ENCODE peak calls at places on chromosomes 12 and 14, in six cellular contexts. One of them, this sample, is unnamed.

GRCh38 chr12:38138225-38139221 is 178.1 kb upstream of the ALG10B start:
- ATAC-seq in A549: peak
- ATAC-seq in right cardiac atrium: peak
- ATAC-seq in PC-3: peak
- ATAC-seq in HCT116: peak
- ATAC-seq in body of pancreas: peak
- ATAC-seq in this sample: peak

GRCh38 chr12:25725874-25726273 is 172.8 kb upstream of the LMNTD1 start:
- ATAC-seq in A549: no peak
- ATAC-seq in right cardiac atrium: peak
- ATAC-seq in PC-3: no peak
- ATAC-seq in HCT116: no peak
- ATAC-seq in body of pancreas: no peak
- ATAC-seq in this sample: peak

GRCh38 chr12:31524791-31525495 is 66.0 kb downstream of the DENND5B start:
- ATAC-seq in A549: no peak
- ATAC-seq in right cardiac atrium: no peak
- ATAC-seq in PC-3: peak
- ATAC-seq in HCT116: no peak
- ATAC-seq in body of pancreas: no peak
- ATAC-seq in this sample: no peak

GRCh38 chr14:93056840-93057585 is 58.7 kb downstream of the ITPK1 start:
- ATAC-seq in A549: peak
- ATAC-seq in right cardiac atrium: no peak
- ATAC-seq in PC-3: peak
- ATAC-seq in HCT116: no peak
- ATAC-seq in body of pancreas: peak
- ATAC-seq in this sample: peak

GRCh38 chr12:102535306-102535705 is 54.9 kb upstream of the IGF1 start:
- ATAC-seq in A549: no peak
- ATAC-seq in right cardiac atrium: no peak
- ATAC-seq in PC-3: no peak
- ATAC-seq in HCT116: no peak
- ATAC-seq in body of pancreas: no peak
- ATAC-seq in this sample: no peak

GRCh38 chr12:31298510-31298904 is 27.4 kb downstream of the SINHCAF start:
- ATAC-seq in A549: no peak
- ATAC-seq in right cardiac atrium: no peak
- ATAC-seq in PC-3: no peak
- ATAC-seq in HCT116: no peak
- ATAC-seq in body of pancreas: no peak
- ATAC-seq in this sample: no peak

GRCh38 chr14:47710581-47710980 is 35.2 kb upstream of the MDGA2 start:
- ATAC-seq in A549: no peak
- ATAC-seq in right cardiac atrium: no peak
- ATAC-seq in PC-3: peak
- ATAC-seq in HCT116: no peak
- ATAC-seq in body of pancreas: no peak
- ATAC-seq in this sample: no peak

GRCh38 chr14:32012062-32012461 is 65.0 kb upstream of the ARHGAP5 start:
- ATAC-seq in A549: no peak
- ATAC-seq in right cardiac atrium: no peak
- ATAC-seq in PC-3: peak
- ATAC-seq in HCT116: no peak
- ATAC-seq in body of pancreas: no peak
- ATAC-seq in this sample: no peak

GRCh38 chr12:3897400-3897910 is 24.3 kb upstream of the PARP11 start:
- ATAC-seq in A549: no peak
- ATAC-seq in right cardiac atrium: no peak
- ATAC-seq in PC-3: no peak
- ATAC-seq in HCT116: no peak
- ATAC-seq in body of pancreas: no peak
- ATAC-seq in this sample: no peak
- H3K4me3 ChIP-seq in A549: no peak
- H3K4me3 ChIP-seq in right cardiac atrium: no peak
- H3K4me3 ChIP-seq in PC-3: no peak
- H3K4me3 ChIP-seq in HCT116: no peak
- H3K4me3 ChIP-seq in body of pancreas: no peak
- H3K4me3 ChIP-seq in this sample: no peak

GRCh38 chr14:73762375-73762822 is 48.2 kb upstream of the PNMA1 start:
- ATAC-seq in A549: no peak
- ATAC-seq in right cardiac atrium: no peak
- ATAC-seq in PC-3: no peak
- ATAC-seq in HCT116: no peak
- ATAC-seq in body of pancreas: no peak
- ATAC-seq in this sample: no peak
- H3K4me3 ChIP-seq in A549: no peak
- H3K4me3 ChIP-seq in right cardiac atrium: no peak
- H3K4me3 ChIP-seq in PC-3: no peak
- H3K4me3 ChIP-seq in HCT116: no peak
- H3K4me3 ChIP-seq in body of pancreas: no peak
- H3K4me3 ChIP-seq in this sample: no peak

GRCh38 chr14:104140463-104141331 is 2.3 kb downstream of the KIF26A start:
- ATAC-seq in A549: no peak
- ATAC-seq in right cardiac atrium: no peak
- ATAC-seq in PC-3: no peak
- ATAC-seq in HCT116: no peak
- ATAC-seq in body of pancreas: no peak
- ATAC-seq in this sample: no peak
- H3K4me3 ChIP-seq in A549: no peak
- H3K4me3 ChIP-seq in right cardiac atrium: no peak
- H3K4me3 ChIP-seq in PC-3: no peak
- H3K4me3 ChIP-seq in HCT116: no peak
- H3K4me3 ChIP-seq in body of pancreas: no peak
- H3K4me3 ChIP-seq in this sample: peak

DNA sequence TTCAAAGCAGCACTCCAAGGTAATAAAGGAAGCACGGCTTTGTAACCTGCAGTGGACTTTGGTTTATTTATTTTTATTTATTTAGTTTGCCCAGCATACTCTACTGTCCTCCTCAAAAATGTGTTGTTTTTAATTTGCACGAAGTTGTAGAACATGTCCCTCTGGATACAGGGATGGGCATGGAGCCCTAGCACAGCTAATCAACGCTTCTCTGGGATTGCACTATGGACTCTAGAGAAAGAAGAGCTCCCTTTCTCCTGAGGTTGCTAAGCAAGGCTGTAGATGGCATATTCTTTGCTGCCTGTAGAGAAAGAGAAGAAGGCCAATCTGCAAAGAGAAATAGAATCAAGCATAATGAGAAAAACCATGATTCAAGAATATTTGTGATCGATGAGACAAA is 5.9 kb upstream of the ANAPC5 start:
- ATAC-seq in A549: peak
- ATAC-seq in right cardiac atrium: no peak
- ATAC-seq in PC-3: no peak
- ATAC-seq in HCT116: no peak
- ATAC-seq in body of pancreas: no peak
- ATAC-seq in this sample: no peak
- H3K4me3 ChIP-seq in A549: no peak
- H3K4me3 ChIP-seq in right cardiac atrium: no peak
- H3K4me3 ChIP-seq in PC-3: no peak
- H3K4me3 ChIP-seq in HCT116: no peak
- H3K4me3 ChIP-seq in body of pancreas: no peak
- H3K4me3 ChIP-seq in this sample: no peak

DNA sequence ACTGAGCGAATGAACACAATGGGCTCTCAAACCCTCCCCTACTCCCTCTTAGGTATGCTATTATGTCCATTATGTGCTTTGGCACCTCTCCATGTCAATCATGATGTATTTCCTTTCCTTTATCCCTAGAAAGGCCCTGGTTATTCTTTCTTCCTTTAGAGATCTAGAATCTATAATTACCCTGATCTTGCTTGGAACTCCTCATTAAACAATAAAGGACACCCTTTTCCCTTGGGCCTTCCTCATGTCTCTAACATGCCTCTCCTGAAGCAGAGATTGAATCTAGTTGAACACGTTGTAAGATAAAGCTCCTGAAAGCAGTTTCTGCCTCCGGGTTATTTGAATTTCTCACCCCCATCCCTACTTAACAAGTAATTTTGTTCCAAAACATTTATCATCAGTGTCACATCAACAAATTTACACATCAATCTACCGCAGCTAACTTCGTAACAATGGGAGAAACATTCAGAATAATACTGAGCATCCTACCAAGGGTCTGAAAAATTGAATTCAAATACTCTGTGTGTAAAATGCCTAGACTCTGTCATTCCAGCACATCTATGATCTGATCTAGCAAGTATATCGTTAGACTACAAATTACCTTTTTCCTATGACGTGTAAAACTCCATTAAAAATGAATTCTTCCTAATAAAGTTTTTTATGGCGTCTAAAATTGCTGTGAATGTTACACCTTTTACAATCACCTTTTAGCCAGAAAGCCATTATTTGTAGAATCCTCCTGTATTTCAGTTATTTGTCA is 5.4 kb downstream of the USP44 start:
- ATAC-seq in A549: no peak
- ATAC-seq in right cardiac atrium: no peak
- ATAC-seq in PC-3: no peak
- ATAC-seq in HCT116: no peak
- ATAC-seq in body of pancreas: no peak
- ATAC-seq in this sample: no peak
- H3K4me3 ChIP-seq in A549: no peak
- H3K4me3 ChIP-seq in right cardiac atrium: no peak
- H3K4me3 ChIP-seq in PC-3: no peak
- H3K4me3 ChIP-seq in HCT116: no peak
- H3K4me3 ChIP-seq in body of pancreas: no peak
- H3K4me3 ChIP-seq in this sample: no peak

GRCh38 chr14:58639842-58640484 is 2.2 kb downstream of the DACT1 start:
- ATAC-seq in A549: peak
- ATAC-seq in right cardiac atrium: peak
- ATAC-seq in PC-3: peak
- ATAC-seq in HCT116: peak
- ATAC-seq in body of pancreas: no peak
- ATAC-seq in this sample: no peak
- H3K4me3 ChIP-seq in A549: no peak
- H3K4me3 ChIP-seq in right cardiac atrium: peak
- H3K4me3 ChIP-seq in PC-3: no peak
- H3K4me3 ChIP-seq in HCT116: no peak
- H3K4me3 ChIP-seq in body of pancreas: no peak
- H3K4me3 ChIP-seq in this sample: peak

DNA sequence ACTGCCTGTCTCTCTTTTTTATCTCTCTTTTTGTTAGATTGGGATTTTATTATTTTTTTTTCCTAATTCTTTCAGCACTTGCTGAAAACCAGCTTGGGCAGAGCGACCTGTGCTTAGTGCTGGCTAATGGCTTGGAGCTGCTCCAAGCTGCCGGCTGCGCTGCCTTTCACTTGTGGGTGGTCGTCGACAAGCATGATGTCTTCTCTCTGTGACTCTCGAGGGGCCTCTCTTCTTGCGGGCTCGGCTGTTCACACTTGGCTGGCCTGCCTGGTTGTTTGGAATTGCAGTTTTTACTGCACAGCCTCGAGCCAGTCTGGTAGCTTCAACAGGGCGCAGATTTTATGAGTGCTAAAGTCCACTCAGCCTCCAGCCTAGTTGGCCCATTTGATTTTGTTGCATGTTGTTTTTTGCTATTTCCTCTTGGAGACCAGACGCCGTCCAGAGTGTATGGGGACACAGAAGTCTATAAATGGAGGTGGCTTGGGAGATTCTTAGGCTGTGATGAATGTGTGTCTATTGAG is 18.6 kb downstream of the TPCN1 start:
- ATAC-seq in A549: no peak
- ATAC-seq in right cardiac atrium: peak
- ATAC-seq in PC-3: no peak
- ATAC-seq in HCT116: no peak
- ATAC-seq in body of pancreas: no peak
- ATAC-seq in this sample: no peak
- H3K4me3 ChIP-seq in A549: no peak
- H3K4me3 ChIP-seq in right cardiac atrium: no peak
- H3K4me3 ChIP-seq in PC-3: no peak
- H3K4me3 ChIP-seq in HCT116: no peak
- H3K4me3 ChIP-seq in body of pancreas: no peak
- H3K4me3 ChIP-seq in this sample: no peak

GRCh38 chr12:21505888-21506287 is 4.3 kb downstream of the GOLT1B start:
- ATAC-seq in A549: no peak
- ATAC-seq in right cardiac atrium: no peak
- ATAC-seq in PC-3: no peak
- ATAC-seq in HCT116: no peak
- ATAC-seq in body of pancreas: no peak
- ATAC-seq in this sample: no peak

GRCh38 chr12:21501258-21502163 is at the start of the genes GOLT1B and RECQL:
- ATAC-seq in A549: peak
- ATAC-seq in right cardiac atrium: peak
- ATAC-seq in PC-3: peak
- ATAC-seq in HCT116: peak
- ATAC-seq in body of pancreas: peak
- ATAC-seq in this sample: peak

GRCh38 chr12:21502164-21502496 is 541 bp downstream of the GOLT1B start:
- ATAC-seq in A549: peak
- ATAC-seq in right cardiac atrium: peak
- ATAC-seq in PC-3: peak
- ATAC-seq in HCT116: peak
- ATAC-seq in body of pancreas: peak
- ATAC-seq in this sample: no peak

GRCh38 chr12:21500786-21501257 is 613 bp downstream of the RECQL start:
- ATAC-seq in A549: peak
- ATAC-seq in right cardiac atrium: no peak
- ATAC-seq in PC-3: peak
- ATAC-seq in HCT116: no peak
- ATAC-seq in body of pancreas: no peak
- ATAC-seq in this sample: no peak

GRCh38 chr12:21502872-21503271 is 1.3 kb downstream of the GOLT1B start:
- ATAC-seq in A549: no peak
- ATAC-seq in right cardiac atrium: no peak
- ATAC-seq in PC-3: no peak
- ATAC-seq in HCT116: no peak
- ATAC-seq in body of pancreas: no peak
- ATAC-seq in this sample: no peak
- H3K4me3 ChIP-seq in A549: peak
- H3K4me3 ChIP-seq in right cardiac atrium: peak
- H3K4me3 ChIP-seq in PC-3: peak
- H3K4me3 ChIP-seq in HCT116: peak
- H3K4me3 ChIP-seq in body of pancreas: no peak
- H3K4me3 ChIP-seq in this sample: peak

This sample was measured in gastroesophageal sphincter.